ENCODE peak calls at places on chromosomes 4 and X, in six cellular contexts. Q is SJCRH30, S is SK-N-SH, E is IMR-90, L is PC-3, Y is stomach. H is an unnamed sample. For H3K27me3, H3K4me1 and H3K36me3, the result is how much of the 10 kb centered on the place peaks cover.

GRCh38 chrX:148601034-148601433 is 100.6 kb downstream of the AFF2 start:
- DNase-seq in Q (no peak), L (no peak), E (no peak), Y (no peak), S (no peak), H (no peak)

GRCh38 chr4:21117771-21118170 is 417.5 kb downstream of the PACRGL start:
- DNase-seq in Y (no peak), S (no peak), Q (no peak), E (no peak), L (no peak), H (no peak)

GRCh38 chr4:107854326-107855030 is 29.7 kb downstream of the SGMS2 start:
- DNase-seq in Q (no peak), S (no peak), Y (no peak), L (peak), E (peak), H (no peak)

GRCh38 chr4:6383019-6383404 is 89.4 kb downstream of the PPP2R2C start:
- DNase-seq in S (no peak), Q (no peak), Y (no peak), L (no peak), E (no peak), H (no peak)

GRCh38 chr4:108466936-108467902 is 153.2 kb upstream of the RPL34 start:
- DNase-seq in S (no peak), E (peak), Y (no peak), Q (peak), L (peak), H (no peak)

GRCh38 chr4:124745988-124746801 is 33.7 kb upstream of the ANKRD50 start:
- DNase-seq in S (no peak), L (no peak), Q (peak), Y (no peak), E (peak), H (no peak)

GRCh38 chr4:3254302-3255131 is 5.6 kb downstream of the MSANTD1 start:
- DNase-seq in L (no peak), E (no peak), S (no peak), Y (no peak), Q (no peak), H (no peak)

GRCh38 chr4:127479031-127479622 is 153.6 kb upstream of the INTU start:
- DNase-seq in L (peak), Q (peak), S (peak), Y (no peak), E (peak), H (no peak)

GRCh38 chr4:8291701-8292387 is 22.3 kb downstream of the HTRA3 start:
- DNase-seq in E (no peak), Y (no peak), Q (no peak), L (no peak), S (no peak), H (no peak)

GRCh38 chr4:8708401-8709021 is 115.9 kb downstream of the CPZ start:
- DNase-seq in E (no peak), L (no peak), S (peak), Y (no peak), Q (no peak), H (no peak)

GRCh38 chr4:94827481-94828110 is 69.8 kb downstream of the BMPR1B start:
- DNase-seq in S (no peak), Q (no peak), E (peak), Y (no peak), L (peak), H (no peak)

GRCh38 chr4:152678841-152679240 is 956 bp downstream of the TMEM154 start:
- DNase-seq in Q (no peak), Y (no peak), E (no peak), L (no peak), S (no peak), H (no peak)

GRCh38 chr4:61805237-61805636 is 605.1 kb downstream of the ADGRL3 start:
- DNase-seq in Y (no peak), S (no peak), Q (no peak), L (no peak), E (no peak), H (no peak)

GRCh38 chr4:53943345-53944085 is 120.9 kb downstream of the CHIC2 start:
- DNase-seq in S (no peak), Y (no peak), L (peak), E (peak), Q (peak), H (no peak)

GRCh38 chr4:76781698-76782595 is 116.0 kb downstream of the SOWAHB start:
- DNase-seq in E (peak), L (peak), Y (no peak), Q (peak), S (no peak), H (peak)

GRCh38 chr4:94534401-94535312 is 82.9 kb downstream of the PDLIM5 start:
- DNase-seq in S (no peak), E (no peak), Y (no peak), L (no peak), Q (no peak), H (peak)

DNA sequence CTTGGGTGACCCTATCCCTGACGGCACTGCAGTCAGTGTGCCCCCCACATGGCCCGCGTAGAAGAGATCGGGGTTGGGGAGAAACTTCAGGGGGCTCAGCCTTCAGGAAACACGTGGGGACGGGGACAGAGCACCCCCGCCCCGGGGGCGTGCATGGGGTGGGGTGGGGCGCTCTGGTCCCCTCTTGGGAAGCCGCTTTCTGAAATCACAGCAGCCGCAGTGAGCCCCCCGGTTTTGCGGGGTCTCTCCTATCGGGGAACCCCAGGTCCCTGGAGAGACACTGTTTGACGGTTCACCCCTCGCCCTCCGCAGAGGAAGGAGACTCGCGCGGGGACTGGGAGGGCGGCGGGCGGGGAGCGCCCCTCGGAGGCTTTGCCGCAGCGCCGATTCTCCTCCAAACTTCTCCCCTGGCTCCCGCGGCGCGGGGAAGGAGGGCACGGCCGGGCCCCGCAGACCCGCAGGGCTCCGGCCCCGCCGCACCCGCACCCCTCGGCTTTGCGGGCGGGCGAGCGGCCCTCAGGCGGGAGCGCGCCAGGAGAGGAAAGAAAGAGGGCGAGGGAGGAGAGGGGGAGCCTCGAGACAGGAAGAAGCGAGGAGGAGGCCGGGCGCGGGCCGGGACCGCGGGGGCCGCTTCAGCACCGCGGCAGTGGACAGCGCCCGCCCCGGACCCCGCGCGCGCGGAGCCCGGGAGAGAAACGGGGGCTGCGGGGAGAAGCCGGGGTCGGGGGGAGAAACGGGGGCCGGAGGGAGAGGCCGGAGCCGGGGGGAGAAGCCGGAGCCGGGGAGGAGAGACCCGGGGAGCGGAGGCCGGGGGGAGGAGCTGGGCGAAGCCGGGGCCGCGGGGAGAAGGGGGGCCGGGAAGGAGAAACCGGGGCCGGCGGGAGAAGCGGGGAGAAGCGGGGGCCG is 613 bp downstream of the CPLX1 start:
- DNase-seq in S (no peak), Q (no peak), E (no peak), L (no peak), Y (no peak), H (no peak)
- H3K27me3 ChIP-seq in S (under half), Q (under half), E (half or more), L (under half), Y (under half), H (under half)

GRCh38 chr4:48902266-48902665 is 4.3 kb downstream of the OCIAD2 start:
- DNase-seq in E (peak), S (no peak), Y (peak), L (peak), Q (no peak), H (no peak)
- H3K4me1 ChIP-seq in E (under half), S (under half), Y (under half), L (under half), Q (under half), H (under half)

GRCh38 chrX:18227458-18227857 is 6.8 kb upstream of the BEND2 start:
- DNase-seq in E (no peak), S (no peak), Q (no peak), Y (no peak), L (no peak), H (no peak)
- H3K36me3 ChIP-seq in E (under half), S (under half), Q (under half), Y (under half), L (under half), H (under half)

GRCh38 chrX:115630204-115630603 is 69.2 kb downstream of the PLS3 start:
- DNase-seq in Q (no peak), Y (no peak), L (no peak), S (no peak), E (no peak), H (no peak)
- H3K27me3 ChIP-seq in Q (under half), Y (under half), L (under half), S (under half), E (under half), H (under half)

DNA sequence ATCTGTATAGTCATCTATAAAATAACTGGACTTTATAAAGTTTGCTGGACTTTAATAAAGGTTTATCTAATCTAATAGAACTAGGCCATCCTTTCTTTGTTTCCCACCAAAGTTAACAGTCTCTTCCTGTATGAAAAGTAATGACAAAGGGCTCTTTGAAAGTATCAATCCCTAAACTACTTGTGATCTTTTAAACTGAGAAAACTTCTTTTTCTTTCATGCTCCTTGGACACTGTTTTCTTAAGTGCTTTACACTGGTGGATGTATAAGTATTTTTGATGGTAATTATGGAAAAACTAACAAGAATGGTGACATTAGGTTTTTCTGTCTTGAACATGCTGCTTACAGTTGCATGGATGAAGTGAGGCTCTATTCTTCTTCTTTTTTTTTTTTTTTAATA is 2.4 kb upstream of the ZFX start:
- DNase-seq in S (no peak), E (no peak), L (no peak), Y (no peak), Q (no peak), H (no peak)
- H3K4me1 ChIP-seq in S (under half), E (under half), L (half or more), Y (under half), Q (under half), H (under half)

GRCh38 chr4:82457266-82457665 is 26.9 kb downstream of the ENOPH1 start:
- DNase-seq in E (no peak), S (no peak), Q (no peak), L (no peak), Y (no peak), H (no peak)
- H3K36me3 ChIP-seq in E (under half), S (half or more), Q (half or more), L (under half), Y (half or more), H (under half)

GRCh38 chr4:150501019-150501727 is 80.8 kb upstream of the MAB21L2 start:
- DNase-seq in Q (no peak), E (peak), Y (no peak), S (no peak), L (peak), H (no peak)
- H3K27me3 ChIP-seq in Q (under half), E (under half), Y (under half), S (under half), L (under half), H (under half)

DNA sequence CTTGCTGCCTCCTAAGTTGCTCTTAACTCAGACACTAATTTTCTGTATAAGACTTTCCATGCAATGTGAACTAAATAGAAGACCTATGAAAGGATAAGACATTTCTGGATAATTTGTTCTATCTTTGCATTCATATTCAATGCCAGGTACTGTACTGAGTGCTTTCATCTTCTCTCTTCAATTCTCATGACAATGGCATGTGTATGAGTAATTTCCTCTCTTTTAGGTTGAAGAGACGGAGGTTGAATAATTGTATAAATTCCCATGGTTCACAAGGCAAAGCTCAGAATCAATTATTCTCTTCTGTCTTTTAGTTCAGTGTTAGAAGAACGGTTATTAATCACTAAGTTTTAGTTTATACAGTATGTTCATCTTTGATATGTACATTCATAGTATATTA is 29.3 kb upstream of the CFAP299 start:
- DNase-seq in L (peak), E (peak), Y (no peak), S (no peak), Q (no peak), H (no peak)
- H3K4me1 ChIP-seq in L (half or more), E (under half), Y (under half), S (under half), Q (under half), H (under half)

GRCh38 chr4:118329849-118330248 is 23.0 kb downstream of the PRSS12 start:
- DNase-seq in Y (no peak), S (no peak), L (no peak), Q (no peak), E (no peak), H (no peak)
- H3K36me3 ChIP-seq in Y (under half), S (under half), L (under half), Q (under half), E (under half), H (under half)

H was measured in Caco-2.